ENCODE peak calls at places on chromosomes 1 and 21, in ten cellular contexts. Q is AG08396; A is coronary artery; I is fibroblast of the aortic adventitia; X is astrocyte; N is pons; M is activated CD4-positive, alpha-beta T cell treated with anti-CD3 and anti-CD28 coated beads, Interleukin-2, amount 10 ng/mL, durations not matched to agents 7 days and 5 days; B is GM23248; F is caudate nucleus; V is NCI-H1694 treated with DMSO at 0.1 percent for 48 hours. C is an unnamed sample.

GRCh38 chr1:119475866-119476439 is 31.1 kb upstream of the HSD3B1 start:
- DNase-seq in Q (peak), M (peak), F (no peak), V (no peak), B (peak), A (no peak), I (peak), N (peak), X (no peak), C (no peak)

GRCh38 chr1:234886081-234886874 is 242.4 kb downstream of the TOMM20 start:
- DNase-seq in A (no peak), B (peak), N (no peak), X (no peak), M (no peak), Q (no peak), I (peak), V (no peak), F (no peak), C (no peak)

GRCh38 chr1:35386290-35386689 is 117.8 kb downstream of the ZMYM4 start:
- DNase-seq in M (no peak), V (no peak), X (no peak), Q (no peak), F (no peak), B (no peak), I (no peak), A (no peak), N (no peak), C (no peak)

GRCh38 chr1:217139513-217139912 is 416.3 kb upstream of the ESRRG start:
- DNase-seq in F (no peak), A (no peak), M (no peak), B (no peak), I (no peak), Q (no peak), V (no peak), N (no peak), X (no peak), C (no peak)

GRCh38 chr1:152347116-152347728 is 12.6 kb downstream of the FLG2 start:
- DNase-seq in I (peak), M (peak), F (no peak), B (peak), V (peak), N (peak), A (no peak), X (peak), Q (peak), C (peak)

GRCh38 chr1:219489636-219490035 is 123.3 kb downstream of the ZC3H11B start:
- DNase-seq in I (no peak), Q (no peak), M (no peak), F (no peak), V (no peak), X (no peak), B (no peak), A (no peak), N (no peak), C (no peak)

GRCh38 chr1:167749741-167750140 is 28.0 kb downstream of the MPZL1 start:
- DNase-seq in X (no peak), A (no peak), V (no peak), M (no peak), Q (no peak), I (no peak), N (no peak), B (no peak), F (no peak), C (no peak)

GRCh38 chr21:28240586-28240985 is 752.1 kb downstream of the LTN1 start:
- DNase-seq in M (no peak), X (no peak), F (no peak), V (no peak), I (peak), B (no peak), Q (peak), N (no peak), A (no peak), C (no peak)

GRCh38 chr1:36516372-36517018 is 33.8 kb upstream of the CSF3R start:
- DNase-seq in A (peak), N (peak), Q (peak), X (peak), B (peak), I (peak), V (peak), M (peak), F (no peak), C (peak)

GRCh38 chr1:226993676-226994356 is 53.7 kb downstream of the COQ8A start:
- DNase-seq in F (no peak), M (no peak), N (no peak), B (no peak), X (no peak), V (no peak), A (no peak), Q (no peak), I (peak), C (no peak)